ENCODE peak calls at places on chromosome 2, in four cellular contexts. One of them, this sample, is unnamed.

GRCh38 chr2:241924069-241924908 is 54.8 kb downstream of the RTP5 start:
- DNase-seq in cardiac fibroblast: no peak
- DNase-seq in AG08395: no peak
- DNase-seq in NCI-H187: no peak
- DNase-seq in this sample: no peak

GRCh38 chr2:240655931-240656886 is 26.5 kb downstream of the AQP12B start:
- DNase-seq in cardiac fibroblast: peak; percentile 5
- DNase-seq in AG08395: peak; percentile 48
- DNase-seq in NCI-H187: no peak
- DNase-seq in this sample: no peak

GRCh38 chr2:163046615-163047014 is 208.0 kb upstream of the KCNH7 start:
- DNase-seq in cardiac fibroblast: no peak
- DNase-seq in AG08395: no peak
- DNase-seq in NCI-H187: no peak
- DNase-seq in this sample: no peak

GRCh38 chr2:3643371-3644245 is 14.4 kb upstream of the ALLC start:
- DNase-seq in cardiac fibroblast: no peak
- DNase-seq in AG08395: no peak
- DNase-seq in NCI-H187: no peak
- DNase-seq in this sample: no peak

GRCh38 chr2:100470898-100471514 is 724 bp downstream of the NMS start:
- DNase-seq in cardiac fibroblast: peak; percentile 9
- DNase-seq in AG08395: peak; percentile 40
- DNase-seq in NCI-H187: no peak
- DNase-seq in this sample: no peak

GRCh38 chr2:119402106-119402505 is 29.5 kb upstream of the TMEM37 start:
- DNase-seq in cardiac fibroblast: no peak
- DNase-seq in AG08395: no peak
- DNase-seq in NCI-H187: no peak
- DNase-seq in this sample: no peak

GRCh38 chr2:64945973-64946736 is 43.0 kb upstream of the SLC1A4 start:
- DNase-seq in cardiac fibroblast: no peak
- DNase-seq in AG08395: peak; percentile 37
- DNase-seq in NCI-H187: no peak
- DNase-seq in this sample: no peak

GRCh38 chr2:240237609-240238151 is 97.2 kb upstream of the OTOS start:
- DNase-seq in cardiac fibroblast: peak; percentile 70
- DNase-seq in AG08395: no peak
- DNase-seq in NCI-H187: no peak
- DNase-seq in this sample: no peak

GRCh38 chr2:49003206-49003605 is 151.1 kb downstream of the FSHR start:
- DNase-seq in cardiac fibroblast: no peak
- DNase-seq in AG08395: peak; percentile 11
- DNase-seq in NCI-H187: no peak
- DNase-seq in this sample: no peak

GRCh38 chr2:35125871-35126270 is 1229.7 kb upstream of the CRIM1 start:
- DNase-seq in cardiac fibroblast: no peak
- DNase-seq in AG08395: no peak
- DNase-seq in NCI-H187: no peak
- DNase-seq in this sample: no peak

GRCh38 chr2:240589381-240589780 is 2.8 kb downstream of the CAPN10 start:
- DNase-seq in cardiac fibroblast: no peak
- DNase-seq in AG08395: no peak
- DNase-seq in NCI-H187: no peak
- DNase-seq in this sample: no peak

GRCh38 chr2:62306751-62307468 is 111.0 kb downstream of the B3GNT2 start:
- DNase-seq in cardiac fibroblast: peak; percentile 47
- DNase-seq in AG08395: no peak
- DNase-seq in NCI-H187: no peak
- DNase-seq in this sample: no peak

GRCh38 chr2:61775956-61776570 is 77.8 kb downstream of the FAM161A start:
- DNase-seq in cardiac fibroblast: no peak
- DNase-seq in AG08395: no peak
- DNase-seq in NCI-H187: no peak
- DNase-seq in this sample: no peak

GRCh38 chr2:241833101-241833937 is 24.3 kb downstream of the NEU4 start:
- DNase-seq in cardiac fibroblast: peak; percentile 67
- DNase-seq in AG08395: no peak
- DNase-seq in NCI-H187: no peak
- DNase-seq in this sample: no peak

GRCh38 chr2:111044066-111044465 is 76.6 kb upstream of the BCL2L11 start:
- DNase-seq in cardiac fibroblast: no peak
- DNase-seq in AG08395: no peak
- DNase-seq in NCI-H187: no peak
- DNase-seq in this sample: no peak

GRCh38 chr2:152762202-152762601 is 43.8 kb downstream of the ARL6IP6 start:
- DNase-seq in cardiac fibroblast: peak; percentile 90
- DNase-seq in AG08395: peak; percentile 53
- DNase-seq in NCI-H187: no peak
- DNase-seq in this sample: no peak

GRCh38 chr2:10220516-10221391 is 82.0 kb upstream of the HPCAL1 start:
- DNase-seq in cardiac fibroblast: peak; percentile 45
- DNase-seq in AG08395: peak; percentile 38
- DNase-seq in NCI-H187: no peak
- DNase-seq in this sample: no peak

GRCh38 chr2:190978389-190979053 is 35.5 kb downstream of the STAT1 start:
- DNase-seq in cardiac fibroblast: peak; percentile 44
- DNase-seq in AG08395: peak; percentile 17
- DNase-seq in NCI-H187: no peak
- DNase-seq in this sample: no peak

GRCh38 chr2:231709636-231709980 is 1.3 kb downstream of the PTMA start:
- DNase-seq in cardiac fibroblast: no peak
- DNase-seq in AG08395: no peak
- DNase-seq in NCI-H187: no peak
- DNase-seq in this sample: no peak